ENCODE peak calls at places on chromosomes 7 and 10, in four cellular contexts. One of them, this sample, is unnamed.

GRCh38 chr7:156673902-156674301 is 33.3 kb downstream of the RNF32 start:
- DNase-seq in fibroblast of the aortic adventitia: no peak
- DNase-seq in hippocampal formation: no peak
- DNase-seq in heart right ventricle: no peak
- DNase-seq in this sample: no peak

GRCh38 chr10:31072453-31072852 is 40.8 kb upstream of the ZNF438 start:
- DNase-seq in fibroblast of the aortic adventitia: peak
- DNase-seq in hippocampal formation: no peak
- DNase-seq in heart right ventricle: no peak
- DNase-seq in this sample: no peak

GRCh38 chr7:14892961-14893360 is 9.6 kb downstream of the DGKB start:
- DNase-seq in fibroblast of the aortic adventitia: no peak
- DNase-seq in hippocampal formation: no peak
- DNase-seq in heart right ventricle: no peak
- DNase-seq in this sample: no peak

GRCh38 chr7:81264116-81264515 is 345.3 kb upstream of the SEMA3C start:
- DNase-seq in fibroblast of the aortic adventitia: no peak
- DNase-seq in hippocampal formation: no peak
- DNase-seq in heart right ventricle: no peak
- DNase-seq in this sample: no peak

GRCh38 chr7:139691253-139691781 is 86.5 kb downstream of the HIPK2 start:
- DNase-seq in fibroblast of the aortic adventitia: no peak
- DNase-seq in hippocampal formation: no peak
- DNase-seq in heart right ventricle: peak
- DNase-seq in this sample: no peak

GRCh38 chr10:48236199-48236621 is 38.3 kb downstream of the FRMPD2 start:
- DNase-seq in fibroblast of the aortic adventitia: no peak
- DNase-seq in hippocampal formation: no peak
- DNase-seq in heart right ventricle: no peak
- DNase-seq in this sample: no peak

GRCh38 chr7:10225265-10225664 is 748.4 kb upstream of the PHF14 start:
- DNase-seq in fibroblast of the aortic adventitia: no peak
- DNase-seq in hippocampal formation: no peak
- DNase-seq in heart right ventricle: no peak
- DNase-seq in this sample: no peak

GRCh38 chr7:96187735-96188622 is 133.9 kb downstream of the SLC25A13 start:
- DNase-seq in fibroblast of the aortic adventitia: peak
- DNase-seq in hippocampal formation: no peak
- DNase-seq in heart right ventricle: no peak
- DNase-seq in this sample: no peak

GRCh38 chr7:128148676-128149075 is 92.4 kb upstream of the LEP start:
- DNase-seq in fibroblast of the aortic adventitia: no peak
- DNase-seq in hippocampal formation: no peak
- DNase-seq in heart right ventricle: no peak
- DNase-seq in this sample: no peak

GRCh38 chr10:82628373-82628772 is 753.4 kb downstream of the NRG3 start:
- DNase-seq in fibroblast of the aortic adventitia: no peak
- DNase-seq in hippocampal formation: no peak
- DNase-seq in heart right ventricle: no peak
- DNase-seq in this sample: no peak

GRCh38 chr10:50968386-50969091 is 83.1 kb upstream of the A1CF start:
- DNase-seq in fibroblast of the aortic adventitia: no peak
- DNase-seq in hippocampal formation: no peak
- DNase-seq in heart right ventricle: no peak
- DNase-seq in this sample: no peak

GRCh38 chr7:108291791-108292440 is 161.8 kb upstream of the LAMB4 start:
- DNase-seq in fibroblast of the aortic adventitia: peak
- DNase-seq in hippocampal formation: no peak
- DNase-seq in heart right ventricle: no peak
- DNase-seq in this sample: no peak

GRCh38 chr7:138665249-138665648 is 35.9 kb downstream of the SVOPL start:
- DNase-seq in fibroblast of the aortic adventitia: no peak
- DNase-seq in hippocampal formation: no peak
- DNase-seq in heart right ventricle: no peak
- DNase-seq in this sample: no peak

GRCh38 chr7:84248267-84248666 is 53.7 kb upstream of the SEMA3A start:
- DNase-seq in fibroblast of the aortic adventitia: peak
- DNase-seq in hippocampal formation: no peak
- DNase-seq in heart right ventricle: no peak
- DNase-seq in this sample: no peak

GRCh38 chr7:82442492-82443043 is 1.0 kb downstream of the CACNA2D1 start:
- DNase-seq in fibroblast of the aortic adventitia: peak
- DNase-seq in hippocampal formation: no peak
- DNase-seq in heart right ventricle: no peak
- DNase-seq in this sample: no peak

GRCh38 chr10:1172256-1172975 is 116.2 kb downstream of the WDR37 start:
- DNase-seq in fibroblast of the aortic adventitia: no peak
- DNase-seq in hippocampal formation: no peak
- DNase-seq in heart right ventricle: no peak
- DNase-seq in this sample: no peak

GRCh38 chr10:52258791-52259427 is 55.2 kb upstream of the DKK1 start:
- DNase-seq in fibroblast of the aortic adventitia: peak
- DNase-seq in hippocampal formation: no peak
- DNase-seq in heart right ventricle: no peak
- DNase-seq in this sample: no peak

GRCh38 chr10:108327706-108328105 is 1163.2 kb upstream of the SORCS1 start:
- DNase-seq in fibroblast of the aortic adventitia: no peak
- DNase-seq in hippocampal formation: no peak
- DNase-seq in heart right ventricle: no peak
- DNase-seq in this sample: no peak